ENCODE peak calls at places on chromosomes 4 and X, in ten cellular contexts. Z is nephron progenitor cell, S is WERI-Rb-1, N is kidney, V is progenitor cell of endocrine pancreas, P is heart left ventricle, M is HFF-Myc, T is AG04450, E is lower leg skin, F is cardiac fibroblast. W is an unnamed sample.

GRCh38 chr4:118941799-118942198 is 53.1 kb downstream of the SYNPO2 start:
- DNase-seq in Z (no peak), P (no peak), M (no peak), S (no peak), T (no peak), N (no peak), V (no peak), E (no peak), F (peak), W (no peak)

GRCh38 chrX:136584545-136584944 is 52.5 kb downstream of the VGLL1 start:
- DNase-seq in M (no peak), E (no peak), F (no peak), Z (no peak), N (no peak), V (no peak), T (no peak), S (no peak), P (no peak), W (no peak)

GRCh38 chr4:113328514-113328913 is 279.1 kb downstream of the ANK2 start:
- DNase-seq in E (no peak), N (no peak), S (peak), M (no peak), Z (peak), F (peak), P (no peak), V (no peak), T (no peak), W (peak)

GRCh38 chr4:4501678-4502077 is 40.2 kb downstream of the STX18 start:
- DNase-seq in P (no peak), M (no peak), F (no peak), V (no peak), N (no peak), Z (no peak), S (no peak), T (no peak), E (no peak), W (no peak)

GRCh38 chr4:133130171-133130570 is 18.9 kb upstream of the PCDH10 start:
- DNase-seq in F (peak), T (no peak), P (no peak), S (no peak), Z (no peak), M (no peak), V (no peak), N (no peak), E (no peak), W (no peak)

GRCh38 chr4:188918787-188919186 is 779.5 kb downstream of the TRIML1 start:
- DNase-seq in E (no peak), F (no peak), N (no peak), Z (no peak), S (no peak), P (no peak), V (no peak), T (no peak), M (no peak), W (no peak)

GRCh38 chr4:84366111-84366510 is 133.0 kb downstream of the NKX6-1 start:
- DNase-seq in T (no peak), S (no peak), P (no peak), F (no peak), E (no peak), V (no peak), N (no peak), M (no peak), Z (no peak), W (no peak)

GRCh38 chrX:136268051-136269048 is 17.1 kb upstream of the MAP7D3 start:
- DNase-seq in N (no peak), P (peak), Z (peak), V (no peak), E (no peak), T (no peak), M (no peak), S (peak), F (peak), W (peak)

GRCh38 chr4:155885666-155886065 is 17.8 kb upstream of the TDO2 start:
- DNase-seq in P (no peak), M (no peak), V (no peak), Z (no peak), E (no peak), T (no peak), S (no peak), N (no peak), F (no peak), W (no peak)

GRCh38 chr4:32864713-32865351 is 2144.7 kb downstream of the PCDH7 start:
- DNase-seq in N (no peak), S (no peak), P (no peak), T (no peak), M (no peak), E (no peak), Z (no peak), F (no peak), V (no peak), W (no peak)

GRCh38 chr4:85522836-85523235 is 47.9 kb downstream of the ARHGAP24 start:
- DNase-seq in F (peak), P (no peak), M (no peak), E (no peak), N (no peak), S (no peak), T (no peak), V (no peak), Z (no peak), W (no peak)

GRCh38 chrX:1487401-1487800 is 34.7 kb upstream of the ASMTL start:
- DNase-seq in N (no peak), T (no peak), M (no peak), Z (no peak), E (no peak), P (no peak), S (no peak), V (no peak), F (no peak), W (no peak)

GRCh38 chr4:123995939-123996338 is 599.3 kb downstream of the SPRY1 start:
- DNase-seq in S (no peak), N (no peak), V (no peak), F (peak), P (no peak), T (peak), Z (no peak), M (no peak), E (no peak), W (no peak)

GRCh38 chrX:96776966-96777365 is 92.3 kb downstream of the DIAPH2 start:
- DNase-seq in Z (no peak), P (no peak), V (no peak), T (no peak), M (no peak), F (peak), E (no peak), N (no peak), S (no peak), W (no peak)

GRCh38 chr4:54233697-54234496 is 4.8 kb downstream of the PDGFRA start:
- DNase-seq in T (peak), E (peak), P (peak), Z (peak), N (peak), F (peak), S (peak), M (peak), V (peak), W (peak)

GRCh38 chrX:86066998-86067397 is 19.6 kb upstream of the CHM start:
- DNase-seq in P (no peak), S (peak), E (no peak), Z (no peak), M (no peak), F (peak), V (no peak), N (no peak), T (no peak), W (no peak)

GRCh38 chr4:141133146-141134006 is at the start of gene RNF150:
- DNase-seq in T (peak), Z (peak), N (peak), S (peak), P (peak), F (peak), M (peak), E (peak), V (peak), W (peak)

GRCh38 chrX:122739770-122740169 is 444.3 kb upstream of the GRIA3 start:
- DNase-seq in T (no peak), M (no peak), Z (no peak), P (no peak), F (peak), N (no peak), E (no peak), V (no peak), S (no peak), W (no peak)

DNA sequence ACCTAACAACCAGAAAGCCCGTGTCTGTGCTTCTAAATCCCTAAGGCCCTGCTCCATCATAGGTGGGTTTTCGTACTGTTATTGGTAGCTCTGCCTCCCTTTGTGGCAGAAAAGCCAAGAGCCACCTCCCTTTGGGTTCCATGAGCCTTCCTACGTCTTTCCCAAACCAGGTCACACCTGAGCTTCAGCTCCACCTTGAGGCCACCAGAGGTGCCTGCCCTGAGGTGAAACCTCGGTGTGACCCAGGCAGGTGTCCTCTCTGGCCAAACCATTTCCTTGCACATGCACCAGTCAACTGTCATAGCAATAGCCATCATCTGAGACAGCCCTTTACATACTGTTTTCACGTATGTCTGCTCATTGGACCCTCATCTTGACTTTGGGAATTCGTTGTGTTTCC is 188.0 kb upstream of the RBPJ start:
- DNase-seq in Z (no peak), N (no peak), S (peak), E (no peak), T (no peak), V (no peak), M (no peak), P (no peak), F (no peak), W (no peak)
- TF ChIP-seq CTCF in Z (no peak), N (no peak), S (peak), E (no peak), T (no peak), V (peak), M (no peak), P (no peak), F (no peak), W (no peak)

GRCh38 chr4:109332926-109333464 is 30.5 kb upstream of the COL25A1 start:
- DNase-seq in F (peak), S (peak), N (no peak), V (no peak), E (no peak), Z (no peak), T (no peak), M (no peak), P (no peak), W (peak)
- TF ChIP-seq CTCF in F (peak), S (peak), N (no peak), V (no peak), E (no peak), Z (no peak), T (peak), M (peak), P (no peak), W (no peak)

GRCh38 chr4:87220094-87220831 is at the start of gene KLHL8:
- DNase-seq in V (peak), M (peak), P (peak), Z (peak), E (peak), T (peak), S (peak), N (peak), F (peak), W (peak)
- TF ChIP-seq CTCF in V (no peak), M (no peak), P (peak), Z (no peak), E (no peak), T (peak), S (peak), N (no peak), F (peak), W (no peak)

GRCh38 chrX:102659790-102660757 is 8.8 kb downstream of the GPRASP1 start:
- DNase-seq in P (peak), N (peak), S (peak), V (peak), E (peak), F (peak), M (peak), Z (peak), T (no peak), W (peak)
- TF ChIP-seq CTCF in P (no peak), N (no peak), S (no peak), V (no peak), E (no peak), F (peak), M (no peak), Z (no peak), T (peak), W (no peak)

GRCh38 chr4:61740950-61741638 is 541.0 kb downstream of the ADGRL3 start:
- DNase-seq in P (peak), V (no peak), E (no peak), M (no peak), N (no peak), T (no peak), F (peak), S (no peak), Z (no peak), W (no peak)
- TF ChIP-seq CTCF in P (no peak), V (no peak), E (no peak), M (no peak), N (no peak), T (no peak), F (peak), S (no peak), Z (peak), W (peak)

DNA sequence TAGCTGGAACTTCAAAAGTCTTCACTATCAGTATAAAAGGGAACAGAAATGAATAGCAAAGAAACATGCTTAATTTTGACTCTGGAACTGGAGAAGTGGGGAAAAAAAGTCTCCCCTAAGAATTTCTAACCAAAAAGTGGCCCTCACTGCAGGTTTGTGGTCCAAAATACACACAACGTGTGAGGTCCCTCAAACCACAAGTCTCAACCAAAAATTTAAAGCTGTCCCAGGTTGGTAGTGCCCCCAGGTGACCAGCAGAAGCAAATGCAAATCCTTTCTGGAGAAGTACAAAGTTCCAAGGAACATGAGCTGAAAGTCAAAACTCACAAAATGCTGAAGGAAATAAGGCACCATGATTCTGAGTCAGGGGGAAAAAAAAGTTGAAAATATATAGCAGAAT is 23.6 kb upstream of the VAMP7 start:
- DNase-seq in Z (no peak), E (no peak), V (no peak), F (peak), N (no peak), T (no peak), M (peak), P (no peak), S (peak), W (no peak)
- TF ChIP-seq CTCF in Z (no peak), E (no peak), V (peak), F (peak), N (no peak), T (peak), M (peak), P (no peak), S (peak), W (no peak)

GRCh38 chr4:131427000-131427399 is 1722.1 kb upstream of the PCDH10 start:
- DNase-seq in V (no peak), N (no peak), Z (no peak), M (no peak), P (no peak), E (no peak), S (no peak), F (no peak), T (no peak), W (no peak)

GRCh38 chr4:131426023-131426758 is 1722.9 kb upstream of the PCDH10 start:
- DNase-seq in N (no peak), M (no peak), F (no peak), V (no peak), E (no peak), T (no peak), Z (no peak), P (no peak), S (no peak), W (no peak)

DNA sequence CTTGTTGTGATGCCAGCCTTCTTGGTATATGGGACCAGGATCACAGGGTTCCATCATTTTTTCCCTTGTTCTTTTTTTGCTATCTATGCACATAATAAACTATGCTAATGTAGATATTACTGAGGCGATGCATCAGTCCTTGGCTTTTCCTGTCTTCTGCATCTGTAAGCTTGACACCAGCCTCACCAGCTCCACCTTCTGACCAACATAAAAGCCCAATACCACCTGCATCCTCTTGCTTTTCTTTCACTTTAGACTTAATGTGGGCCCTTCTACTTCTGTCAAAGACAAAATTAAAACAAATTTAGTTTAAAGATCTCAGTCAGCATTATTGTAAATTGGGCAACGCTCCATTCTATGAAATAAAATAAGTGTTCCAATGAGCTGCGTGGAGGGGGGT is 1718.8 kb upstream of the PCDH10 start:
- DNase-seq in Z (no peak), F (no peak), T (no peak), P (no peak), V (no peak), M (no peak), S (no peak), N (no peak), E (no peak), W (no peak)
- TF ChIP-seq CTCF in Z (no peak), F (no peak), T (no peak), P (no peak), V (no peak), M (no peak), S (no peak), N (peak), E (no peak), W (no peak)

GRCh38 chr4:153792007-153792892 is 3.4 kb upstream of the SFRP2 start:
- DNase-seq in P (no peak), Z (peak), M (no peak), N (peak), S (peak), F (peak), V (peak), E (no peak), T (no peak), W (peak)
- TF ChIP-seq CTCF in P (peak), Z (peak), M (peak), N (no peak), S (peak), F (peak), V (peak), E (no peak), T (no peak), W (peak)

W was measured in glutamatergic neuron.